ENCODE peak calls at places on chromosomes 13 and 19, in seven cellular contexts. N is aorta, F is tibial nerve, P is GM23248, B is activated T-helper 1 cell treated with Interleukin-2 at 50 U/mL for 16 hours, Z is NCI-H146, E is H54. A is an unnamed sample.

GRCh38 chr13:113001251-113002140 is 32.5 kb downstream of the MCF2L start:
- DNase-seq in N (no peak), P (peak; percentile 12), F (no peak), E (no peak), B (no peak), Z (peak; percentile 92), A (no peak)

GRCh38 chr19:33280351-33280921 is 21.9 kb downstream of the CEBPA start:
- DNase-seq in E (no peak), B (no peak), P (no peak), F (no peak), Z (no peak), N (peak; percentile 17), A (no peak)

GRCh38 chr13:23715092-23715761 is 145.0 kb downstream of the TNFRSF19 start:
- DNase-seq in N (no peak), B (no peak), P (no peak), F (no peak), E (no peak), Z (peak; percentile 6), A (no peak)

GRCh38 chr13:43113603-43114002 is 90.2 kb downstream of the DNAJC15 start:
- DNase-seq in F (no peak), Z (no peak), B (no peak), N (no peak), E (no peak), P (no peak), A (no peak)

GRCh38 chr19:33054623-33055022 is 10.1 kb downstream of the RHPN2 start:
- DNase-seq in N (no peak), F (no peak), P (no peak), B (no peak), E (no peak), Z (no peak), A (no peak)

GRCh38 chr13:81295177-81295576 is 954.3 kb upstream of the SPRY2 start:
- DNase-seq in F (no peak), N (no peak), P (no peak), B (no peak), Z (no peak), E (no peak), A (no peak)

GRCh38 chr13:111318396-111318795 is 2.0 kb upstream of the TEX29 start:
- DNase-seq in Z (no peak), F (no peak), N (no peak), P (no peak), E (no peak), B (no peak), A (no peak)

GRCh38 chr13:42497798-42498197 is 76.2 kb upstream of the TNFSF11 start:
- DNase-seq in N (no peak), E (no peak), B (no peak), Z (no peak), P (peak; percentile 52), F (no peak), A (no peak)